ENCODE peak calls at places on chromosomes 1 and 21, in eight cellular contexts. F is NCI-H510A treated with DMSO at 0.1 percent for 48 hours; O is stimulated activated naive CD4-positive, alpha-beta T cell; P is GM23248; I is stimulated activated CD4-positive, alpha-beta T cell treated with anti-CD3 and anti-CD28 coated beads, Interleukin-4, amount 100 ng/mL, for 48 hours; N is cardiac fibroblast; C is RCC 7860; D is NCI-H1694. G is an unnamed sample.

GRCh38 chr1:173149887-173150286 is 57.2 kb downstream of the TNFSF4 start:
- DNase-seq in F (no peak), O (no peak), P (peak; percentile 95), I (no peak), N (peak; percentile 92), C (no peak), D (no peak), G (no peak)

GRCh38 chr1:243706563-243706962 is 143.5 kb downstream of the AKT3 start:
- DNase-seq in F (no peak), O (no peak), P (no peak), I (no peak), N (no peak), C (no peak), D (no peak), G (no peak)

GRCh38 chr1:81509619-81510018 is 291.1 kb upstream of the ADGRL2 start:
- DNase-seq in F (no peak), O (no peak), P (no peak), I (no peak), N (no peak), C (no peak), D (no peak), G (no peak)

GRCh38 chr1:27686223-27686990 is 14.4 kb upstream of the IFI6 start:
- DNase-seq in F (peak; percentile 84), O (no peak), P (no peak), I (no peak), N (no peak), C (no peak), D (no peak), G (no peak)

GRCh38 chr1:171032822-171033702 is 57.6 kb upstream of the FMO3 start:
- DNase-seq in F (no peak), O (no peak), P (no peak), I (no peak), N (no peak), C (no peak), D (no peak), G (no peak)

GRCh38 chr1:17925838-17926237 is 170.7 kb downstream of the ACTL8 start:
- DNase-seq in F (no peak), O (no peak), P (no peak), I (no peak), N (no peak), C (no peak), D (no peak), G (no peak)

GRCh38 chr21:35942211-35943144 is 117.8 kb downstream of the SETD4 start:
- DNase-seq in F (no peak), O (no peak), P (no peak), I (no peak), N (no peak), C (no peak), D (no peak), G (no peak)

GRCh38 chr1:160711528-160712311 is at the start of gene CD48:
- DNase-seq in F (no peak), O (peak; percentile 90), P (no peak), I (no peak), N (no peak), C (no peak), D (no peak), G (peak; percentile 33)

GRCh38 chr1:26289158-26290059 is 9.5 kb downstream of the SH3BGRL3 start:
- DNase-seq in F (no peak), O (peak; percentile 34), P (no peak), I (no peak), N (no peak), C (peak; percentile 71), D (no peak), G (no peak)

GRCh38 chr1:182087951-182088350 is 26.4 kb upstream of the ZNF648 start:
- DNase-seq in F (no peak), O (peak; percentile 16), P (no peak), I (no peak), N (no peak), C (no peak), D (no peak), G (no peak)

GRCh38 chr1:31822766-31823165 is 6.9 kb upstream of the SPOCD1 start:
- DNase-seq in F (no peak), O (no peak), P (peak; percentile 76), I (no peak), N (peak; percentile 50), C (no peak), D (no peak), G (no peak)

GRCh38 chr1:110245876-110246620 is 35.9 kb downstream of the KCNC4 start:
- DNase-seq in F (no peak), O (no peak), P (peak; percentile 22), I (no peak), N (no peak), C (no peak), D (no peak), G (no peak)

GRCh38 chr1:59545830-59546229 is 248.9 kb downstream of the FGGY start:
- DNase-seq in F (no peak), O (no peak), P (no peak), I (no peak), N (no peak), C (no peak), D (no peak), G (no peak)